ENCODE peak calls at places on chromosome 3, in eight cellular contexts. One of them, this sample, is unnamed.

GRCh38 chr3:27114684-27115083 is 254.5 kb downstream of the NEK10 start:
- DNase-seq in endothelial cell: no peak
- DNase-seq in activated T-cell treated with anti-CD3 and anti-CD28 coated beads for 1 hour: no peak
- DNase-seq in dorsolateral prefrontal cortex: no peak
- DNase-seq in T-helper 2 cell treated with Interferon-gamma antibody and Interleukin-4, amounts not matched to agents 5 μg/mL and 100 μg/mL, for 36 hours: no peak
- DNase-seq in lower leg skin: no peak
- DNase-seq in psoas muscle: no peak
- DNase-seq in Calu3: no peak
- DNase-seq in this sample: no peak

GRCh38 chr3:37689645-37690356 is 171.9 kb upstream of the CTDSPL start:
- DNase-seq in endothelial cell: no peak
- DNase-seq in activated T-cell treated with anti-CD3 and anti-CD28 coated beads for 1 hour: no peak
- DNase-seq in dorsolateral prefrontal cortex: no peak
- DNase-seq in T-helper 2 cell treated with Interferon-gamma antibody and Interleukin-4, amounts not matched to agents 5 μg/mL and 100 μg/mL, for 36 hours: no peak
- DNase-seq in lower leg skin: no peak
- DNase-seq in psoas muscle: no peak
- DNase-seq in Calu3: no peak
- DNase-seq in this sample: no peak

GRCh38 chr3:133629146-133629545 is 32.6 kb downstream of the TOPBP1 start:
- DNase-seq in endothelial cell: no peak
- DNase-seq in activated T-cell treated with anti-CD3 and anti-CD28 coated beads for 1 hour: no peak
- DNase-seq in dorsolateral prefrontal cortex: no peak
- DNase-seq in T-helper 2 cell treated with Interferon-gamma antibody and Interleukin-4, amounts not matched to agents 5 μg/mL and 100 μg/mL, for 36 hours: no peak
- DNase-seq in lower leg skin: no peak
- DNase-seq in psoas muscle: no peak
- DNase-seq in Calu3: no peak
- DNase-seq in this sample: no peak

GRCh38 chr3:13370609-13371008 is 49.5 kb downstream of the NUP210 start:
- DNase-seq in endothelial cell: no peak
- DNase-seq in activated T-cell treated with anti-CD3 and anti-CD28 coated beads for 1 hour: no peak
- DNase-seq in dorsolateral prefrontal cortex: peak; percentile 40
- DNase-seq in T-helper 2 cell treated with Interferon-gamma antibody and Interleukin-4, amounts not matched to agents 5 μg/mL and 100 μg/mL, for 36 hours: no peak
- DNase-seq in lower leg skin: no peak
- DNase-seq in psoas muscle: no peak
- DNase-seq in Calu3: no peak
- DNase-seq in this sample: no peak

GRCh38 chr3:130405956-130406355 is 60.5 kb downstream of the COL6A5 start:
- DNase-seq in endothelial cell: no peak
- DNase-seq in activated T-cell treated with anti-CD3 and anti-CD28 coated beads for 1 hour: no peak
- DNase-seq in dorsolateral prefrontal cortex: no peak
- DNase-seq in T-helper 2 cell treated with Interferon-gamma antibody and Interleukin-4, amounts not matched to agents 5 μg/mL and 100 μg/mL, for 36 hours: no peak
- DNase-seq in lower leg skin: no peak
- DNase-seq in psoas muscle: no peak
- DNase-seq in Calu3: no peak
- DNase-seq in this sample: no peak

GRCh38 chr3:127077068-127077467 is 94.2 kb downstream of the PLXNA1 start:
- DNase-seq in endothelial cell: no peak
- DNase-seq in activated T-cell treated with anti-CD3 and anti-CD28 coated beads for 1 hour: no peak
- DNase-seq in dorsolateral prefrontal cortex: no peak
- DNase-seq in T-helper 2 cell treated with Interferon-gamma antibody and Interleukin-4, amounts not matched to agents 5 μg/mL and 100 μg/mL, for 36 hours: no peak
- DNase-seq in lower leg skin: no peak
- DNase-seq in psoas muscle: no peak
- DNase-seq in Calu3: no peak
- DNase-seq in this sample: no peak

GRCh38 chr3:52237659-52238172 is 1.2 kb downstream of the TWF2 start:
- DNase-seq in endothelial cell: no peak
- DNase-seq in activated T-cell treated with anti-CD3 and anti-CD28 coated beads for 1 hour: no peak
- DNase-seq in dorsolateral prefrontal cortex: peak; percentile 92
- DNase-seq in T-helper 2 cell treated with Interferon-gamma antibody and Interleukin-4, amounts not matched to agents 5 μg/mL and 100 μg/mL, for 36 hours: no peak
- DNase-seq in lower leg skin: peak; percentile 95
- DNase-seq in psoas muscle: peak; percentile 93
- DNase-seq in Calu3: peak; percentile 75
- DNase-seq in this sample: peak; percentile 82

GRCh38 chr3:67947808-67948508 is 293.5 kb upstream of the SUCLG2 start:
- DNase-seq in endothelial cell: peak; percentile 18
- DNase-seq in activated T-cell treated with anti-CD3 and anti-CD28 coated beads for 1 hour: peak; percentile 54
- DNase-seq in dorsolateral prefrontal cortex: no peak
- DNase-seq in T-helper 2 cell treated with Interferon-gamma antibody and Interleukin-4, amounts not matched to agents 5 μg/mL and 100 μg/mL, for 36 hours: no peak
- DNase-seq in lower leg skin: no peak
- DNase-seq in psoas muscle: no peak
- DNase-seq in Calu3: peak; percentile 61
- DNase-seq in this sample: no peak

GRCh38 chr3:148625991-148626390 is 71.7 kb upstream of the AGTR1 start:
- DNase-seq in endothelial cell: no peak
- DNase-seq in activated T-cell treated with anti-CD3 and anti-CD28 coated beads for 1 hour: no peak
- DNase-seq in dorsolateral prefrontal cortex: no peak
- DNase-seq in T-helper 2 cell treated with Interferon-gamma antibody and Interleukin-4, amounts not matched to agents 5 μg/mL and 100 μg/mL, for 36 hours: no peak
- DNase-seq in lower leg skin: no peak
- DNase-seq in psoas muscle: no peak
- DNase-seq in Calu3: no peak
- DNase-seq in this sample: no peak

GRCh38 chr3:71210257-71211002 is 373.1 kb downstream of the FOXP1 start:
- DNase-seq in endothelial cell: no peak
- DNase-seq in activated T-cell treated with anti-CD3 and anti-CD28 coated beads for 1 hour: no peak
- DNase-seq in dorsolateral prefrontal cortex: no peak
- DNase-seq in T-helper 2 cell treated with Interferon-gamma antibody and Interleukin-4, amounts not matched to agents 5 μg/mL and 100 μg/mL, for 36 hours: no peak
- DNase-seq in lower leg skin: no peak
- DNase-seq in psoas muscle: no peak
- DNase-seq in Calu3: no peak
- DNase-seq in this sample: no peak

GRCh38 chr3:138082085-138082991 is 33.1 kb downstream of the DZIP1L start:
- DNase-seq in endothelial cell: no peak
- DNase-seq in activated T-cell treated with anti-CD3 and anti-CD28 coated beads for 1 hour: no peak
- DNase-seq in dorsolateral prefrontal cortex: no peak
- DNase-seq in T-helper 2 cell treated with Interferon-gamma antibody and Interleukin-4, amounts not matched to agents 5 μg/mL and 100 μg/mL, for 36 hours: peak; percentile 47
- DNase-seq in lower leg skin: no peak
- DNase-seq in psoas muscle: no peak
- DNase-seq in Calu3: peak; percentile 69
- DNase-seq in this sample: peak; percentile 35

GRCh38 chr3:114627760-114628159 is 333.9 kb downstream of the TIGIT start:
- DNase-seq in endothelial cell: no peak
- DNase-seq in activated T-cell treated with anti-CD3 and anti-CD28 coated beads for 1 hour: no peak
- DNase-seq in dorsolateral prefrontal cortex: no peak
- DNase-seq in T-helper 2 cell treated with Interferon-gamma antibody and Interleukin-4, amounts not matched to agents 5 μg/mL and 100 μg/mL, for 36 hours: no peak
- DNase-seq in lower leg skin: no peak
- DNase-seq in psoas muscle: peak; percentile 46
- DNase-seq in Calu3: no peak
- DNase-seq in this sample: no peak

GRCh38 chr3:9810357-9810726 is 280 bp downstream of the TTLL3 start:
- DNase-seq in endothelial cell: no peak
- DNase-seq in activated T-cell treated with anti-CD3 and anti-CD28 coated beads for 1 hour: no peak
- DNase-seq in dorsolateral prefrontal cortex: no peak
- DNase-seq in T-helper 2 cell treated with Interferon-gamma antibody and Interleukin-4, amounts not matched to agents 5 μg/mL and 100 μg/mL, for 36 hours: no peak
- DNase-seq in lower leg skin: no peak
- DNase-seq in psoas muscle: no peak
- DNase-seq in Calu3: no peak
- DNase-seq in this sample: no peak

GRCh38 chr3:98172621-98173020 is 6.1 kb downstream of the OR5H15 start:
- DNase-seq in endothelial cell: no peak
- DNase-seq in activated T-cell treated with anti-CD3 and anti-CD28 coated beads for 1 hour: no peak
- DNase-seq in dorsolateral prefrontal cortex: no peak
- DNase-seq in T-helper 2 cell treated with Interferon-gamma antibody and Interleukin-4, amounts not matched to agents 5 μg/mL and 100 μg/mL, for 36 hours: no peak
- DNase-seq in lower leg skin: no peak
- DNase-seq in psoas muscle: no peak
- DNase-seq in Calu3: no peak
- DNase-seq in this sample: no peak

GRCh38 chr3:177553586-177553985 is 356.3 kb upstream of the TBL1XR1 start:
- DNase-seq in endothelial cell: no peak
- DNase-seq in activated T-cell treated with anti-CD3 and anti-CD28 coated beads for 1 hour: no peak
- DNase-seq in dorsolateral prefrontal cortex: no peak
- DNase-seq in T-helper 2 cell treated with Interferon-gamma antibody and Interleukin-4, amounts not matched to agents 5 μg/mL and 100 μg/mL, for 36 hours: no peak
- DNase-seq in lower leg skin: no peak
- DNase-seq in psoas muscle: no peak
- DNase-seq in Calu3: no peak
- DNase-seq in this sample: no peak

This sample was measured in T1000.